ENCODE peak calls at places on chromosomes 2 and 18, in six cellular contexts. One of them, this sample, is unnamed.

GRCh38 chr2:240513544-240514287 is 44.1 kb downstream of the ANKMY1 start:
- DNase-seq in gastrocnemius medialis: peak; percentile 17
- DNase-seq in foreskin fibroblast: peak; percentile 86
- DNase-seq in fibroblast of lung: peak; percentile 73
- DNase-seq in dorsolateral prefrontal cortex: peak; percentile 58
- DNase-seq in cardiac muscle cell: peak; percentile 85
- DNase-seq in this sample: peak; percentile 56

GRCh38 chr2:147712051-147712450 is 132.8 kb upstream of the ACVR2A start:
- DNase-seq in gastrocnemius medialis: no peak
- DNase-seq in fibroblast of lung: peak; percentile 39
- DNase-seq in dorsolateral prefrontal cortex: no peak
- DNase-seq in foreskin fibroblast: no peak
- DNase-seq in cardiac muscle cell: no peak
- DNase-seq in this sample: no peak

GRCh38 chr18:58691256-58691655 is 20.0 kb downstream of the MALT1 start:
- DNase-seq in fibroblast of lung: peak; percentile 25
- DNase-seq in gastrocnemius medialis: no peak
- DNase-seq in dorsolateral prefrontal cortex: no peak
- DNase-seq in cardiac muscle cell: peak; percentile 26
- DNase-seq in foreskin fibroblast: no peak
- DNase-seq in this sample: no peak

GRCh38 chr2:10344105-10345066 is 41.7 kb downstream of the HPCAL1 start:
- DNase-seq in fibroblast of lung: peak; percentile 36
- DNase-seq in cardiac muscle cell: no peak
- DNase-seq in dorsolateral prefrontal cortex: no peak
- DNase-seq in gastrocnemius medialis: no peak
- DNase-seq in foreskin fibroblast: no peak
- DNase-seq in this sample: no peak

GRCh38 chr2:224104668-224105386 is 65.7 kb upstream of the SERPINE2 start:
- DNase-seq in gastrocnemius medialis: no peak
- DNase-seq in foreskin fibroblast: no peak
- DNase-seq in fibroblast of lung: peak; percentile 50
- DNase-seq in cardiac muscle cell: no peak
- DNase-seq in dorsolateral prefrontal cortex: no peak
- DNase-seq in this sample: no peak

GRCh38 chr2:165646321-165646801 is 147.7 kb downstream of the GALNT3 start:
- DNase-seq in gastrocnemius medialis: no peak
- DNase-seq in foreskin fibroblast: peak; percentile 59
- DNase-seq in cardiac muscle cell: peak; percentile 25
- DNase-seq in fibroblast of lung: no peak
- DNase-seq in dorsolateral prefrontal cortex: no peak
- DNase-seq in this sample: peak; percentile 18

GRCh38 chr18:62138836-62139235 is 48.0 kb downstream of the PIGN start:
- DNase-seq in foreskin fibroblast: no peak
- DNase-seq in gastrocnemius medialis: no peak
- DNase-seq in fibroblast of lung: no peak
- DNase-seq in cardiac muscle cell: no peak
- DNase-seq in dorsolateral prefrontal cortex: no peak
- DNase-seq in this sample: no peak

GRCh38 chr18:63299837-63300787 is 19.5 kb downstream of the BCL2 start:
- DNase-seq in dorsolateral prefrontal cortex: no peak
- DNase-seq in fibroblast of lung: peak; percentile 82
- DNase-seq in gastrocnemius medialis: no peak
- DNase-seq in foreskin fibroblast: no peak
- DNase-seq in cardiac muscle cell: no peak
- DNase-seq in this sample: no peak

GRCh38 chr18:68083776-68084175 is 567.3 kb upstream of the DSEL start:
- DNase-seq in cardiac muscle cell: peak; percentile 27
- DNase-seq in foreskin fibroblast: no peak
- DNase-seq in gastrocnemius medialis: no peak
- DNase-seq in dorsolateral prefrontal cortex: no peak
- DNase-seq in fibroblast of lung: peak; percentile 58
- DNase-seq in this sample: no peak

GRCh38 chr2:222293660-222294630 is 4.9 kb downstream of the PAX3 start:
- DNase-seq in gastrocnemius medialis: no peak
- DNase-seq in fibroblast of lung: no peak
- DNase-seq in foreskin fibroblast: no peak
- DNase-seq in cardiac muscle cell: no peak
- DNase-seq in dorsolateral prefrontal cortex: no peak
- DNase-seq in this sample: no peak

GRCh38 chr2:218781691-218782528 is at the start of gene CYP27A1:
- DNase-seq in foreskin fibroblast: peak; percentile 24
- DNase-seq in dorsolateral prefrontal cortex: peak; percentile 62
- DNase-seq in fibroblast of lung: peak; percentile 24
- DNase-seq in gastrocnemius medialis: peak; percentile 24
- DNase-seq in cardiac muscle cell: peak; percentile 49
- DNase-seq in this sample: no peak

GRCh38 chr2:234363647-234364294 is 133.1 kb downstream of the ARL4C start:
- DNase-seq in fibroblast of lung: no peak
- DNase-seq in dorsolateral prefrontal cortex: no peak
- DNase-seq in cardiac muscle cell: no peak
- DNase-seq in foreskin fibroblast: no peak
- DNase-seq in gastrocnemius medialis: no peak
- DNase-seq in this sample: no peak

GRCh38 chr2:51003345-51004192 is 28.4 kb downstream of the NRXN1 start:
- DNase-seq in gastrocnemius medialis: no peak
- DNase-seq in foreskin fibroblast: no peak
- DNase-seq in fibroblast of lung: peak; percentile 39
- DNase-seq in cardiac muscle cell: peak; percentile 10
- DNase-seq in dorsolateral prefrontal cortex: no peak
- DNase-seq in this sample: no peak

GRCh38 chr2:18435425-18436037 is 124.9 kb downstream of the RDH14 start:
- DNase-seq in gastrocnemius medialis: no peak
- DNase-seq in dorsolateral prefrontal cortex: no peak
- DNase-seq in foreskin fibroblast: peak; percentile 52
- DNase-seq in fibroblast of lung: peak; percentile 62
- DNase-seq in cardiac muscle cell: peak; percentile 89
- DNase-seq in this sample: no peak

GRCh38 chr2:195489101-195489500 is 167.9 kb upstream of the SLC39A10 start:
- DNase-seq in fibroblast of lung: peak; percentile 15
- DNase-seq in dorsolateral prefrontal cortex: no peak
- DNase-seq in gastrocnemius medialis: no peak
- DNase-seq in foreskin fibroblast: no peak
- DNase-seq in cardiac muscle cell: peak; percentile 33
- DNase-seq in this sample: no peak

GRCh38 chr2:230713331-230714121 is 884 bp downstream of the CAB39 start:
- DNase-seq in cardiac muscle cell: peak; percentile 8
- DNase-seq in dorsolateral prefrontal cortex: no peak
- DNase-seq in gastrocnemius medialis: no peak
- DNase-seq in fibroblast of lung: peak; percentile 23
- DNase-seq in foreskin fibroblast: no peak
- DNase-seq in this sample: no peak

GRCh38 chr18:57819119-57819518 is 16.0 kb upstream of the ATP8B1 start:
- DNase-seq in fibroblast of lung: peak; percentile 57
- DNase-seq in gastrocnemius medialis: no peak
- DNase-seq in dorsolateral prefrontal cortex: no peak
- DNase-seq in foreskin fibroblast: no peak
- DNase-seq in cardiac muscle cell: no peak
- DNase-seq in this sample: no peak

GRCh38 chr2:88810017-88810416 is 118.5 kb downstream of the RPIA start:
- DNase-seq in dorsolateral prefrontal cortex: no peak
- DNase-seq in gastrocnemius medialis: no peak
- DNase-seq in fibroblast of lung: no peak
- DNase-seq in foreskin fibroblast: no peak
- DNase-seq in cardiac muscle cell: no peak
- DNase-seq in this sample: no peak

GRCh38 chr2:164061129-164061746 is 325.4 kb upstream of the FIGN start:
- DNase-seq in cardiac muscle cell: peak; percentile 60
- DNase-seq in fibroblast of lung: peak; percentile 21
- DNase-seq in gastrocnemius medialis: no peak
- DNase-seq in foreskin fibroblast: no peak
- DNase-seq in dorsolateral prefrontal cortex: no peak
- DNase-seq in this sample: no peak

GRCh38 chr2:72841462-72842125 is 15.8 kb upstream of the EXOC6B start:
- DNase-seq in cardiac muscle cell: no peak
- DNase-seq in gastrocnemius medialis: no peak
- DNase-seq in fibroblast of lung: no peak
- DNase-seq in foreskin fibroblast: no peak
- DNase-seq in dorsolateral prefrontal cortex: no peak
- DNase-seq in this sample: no peak

GRCh38 chr18:58867281-58867961 is 2.7 kb downstream of the ZNF532 start:
- DNase-seq in foreskin fibroblast: no peak
- DNase-seq in gastrocnemius medialis: no peak
- DNase-seq in fibroblast of lung: peak; percentile 79
- DNase-seq in dorsolateral prefrontal cortex: no peak
- DNase-seq in cardiac muscle cell: no peak
- DNase-seq in this sample: no peak

GRCh38 chr2:127940641-127941040 is 54.9 kb upstream of the AMMECR1L start:
- DNase-seq in dorsolateral prefrontal cortex: no peak
- DNase-seq in fibroblast of lung: no peak
- DNase-seq in cardiac muscle cell: no peak
- DNase-seq in gastrocnemius medialis: no peak
- DNase-seq in foreskin fibroblast: no peak
- DNase-seq in this sample: no peak

GRCh38 chr18:62660741-62661140 is 54.6 kb upstream of the PHLPP1 start:
- DNase-seq in foreskin fibroblast: no peak
- DNase-seq in gastrocnemius medialis: no peak
- DNase-seq in dorsolateral prefrontal cortex: no peak
- DNase-seq in fibroblast of lung: peak; percentile 54
- DNase-seq in cardiac muscle cell: no peak
- DNase-seq in this sample: no peak

GRCh38 chr2:128495996-128496547 is 177.4 kb upstream of the HS6ST1 start:
- DNase-seq in gastrocnemius medialis: no peak
- DNase-seq in cardiac muscle cell: peak; percentile 29
- DNase-seq in foreskin fibroblast: no peak
- DNase-seq in dorsolateral prefrontal cortex: no peak
- DNase-seq in fibroblast of lung: no peak
- DNase-seq in this sample: no peak

GRCh38 chr2:231926180-231926741 is at the start of gene NPPC:
- DNase-seq in cardiac muscle cell: peak; percentile 52
- DNase-seq in dorsolateral prefrontal cortex: peak; percentile 58
- DNase-seq in fibroblast of lung: peak; percentile 58
- DNase-seq in foreskin fibroblast: peak; percentile 41
- DNase-seq in gastrocnemius medialis: no peak
- DNase-seq in this sample: no peak
- TF ChIP-seq CTCF in cardiac muscle cell: peak; percentile 37
- TF ChIP-seq CTCF in dorsolateral prefrontal cortex: no peak
- TF ChIP-seq CTCF in fibroblast of lung: peak; percentile 17
- TF ChIP-seq CTCF in foreskin fibroblast: no peak
- TF ChIP-seq CTCF in gastrocnemius medialis: no peak
- TF ChIP-seq CTCF in this sample: no peak

GRCh38 chr2:130964931-130965330 is 128.2 kb downstream of the ARHGEF4 start:
- DNase-seq in fibroblast of lung: no peak
- DNase-seq in foreskin fibroblast: no peak
- DNase-seq in cardiac muscle cell: no peak
- DNase-seq in gastrocnemius medialis: no peak
- DNase-seq in dorsolateral prefrontal cortex: no peak
- DNase-seq in this sample: no peak

GRCh38 chr2:130963058-130963848 is 126.5 kb downstream of the ARHGEF4 start:
- DNase-seq in fibroblast of lung: no peak
- DNase-seq in gastrocnemius medialis: no peak
- DNase-seq in foreskin fibroblast: no peak
- DNase-seq in cardiac muscle cell: no peak
- DNase-seq in dorsolateral prefrontal cortex: no peak
- DNase-seq in this sample: no peak

GRCh38 chr2:130966149-130967019 is 126.9 kb downstream of the FAM168B start:
- DNase-seq in gastrocnemius medialis: no peak
- DNase-seq in cardiac muscle cell: no peak
- DNase-seq in foreskin fibroblast: no peak
- DNase-seq in fibroblast of lung: no peak
- DNase-seq in dorsolateral prefrontal cortex: no peak
- DNase-seq in this sample: no peak

GRCh38 chr2:130967020-130967495 is 126.2 kb downstream of the FAM168B start:
- DNase-seq in foreskin fibroblast: no peak
- DNase-seq in gastrocnemius medialis: no peak
- DNase-seq in fibroblast of lung: no peak
- DNase-seq in dorsolateral prefrontal cortex: no peak
- DNase-seq in cardiac muscle cell: no peak
- DNase-seq in this sample: no peak

DNA sequence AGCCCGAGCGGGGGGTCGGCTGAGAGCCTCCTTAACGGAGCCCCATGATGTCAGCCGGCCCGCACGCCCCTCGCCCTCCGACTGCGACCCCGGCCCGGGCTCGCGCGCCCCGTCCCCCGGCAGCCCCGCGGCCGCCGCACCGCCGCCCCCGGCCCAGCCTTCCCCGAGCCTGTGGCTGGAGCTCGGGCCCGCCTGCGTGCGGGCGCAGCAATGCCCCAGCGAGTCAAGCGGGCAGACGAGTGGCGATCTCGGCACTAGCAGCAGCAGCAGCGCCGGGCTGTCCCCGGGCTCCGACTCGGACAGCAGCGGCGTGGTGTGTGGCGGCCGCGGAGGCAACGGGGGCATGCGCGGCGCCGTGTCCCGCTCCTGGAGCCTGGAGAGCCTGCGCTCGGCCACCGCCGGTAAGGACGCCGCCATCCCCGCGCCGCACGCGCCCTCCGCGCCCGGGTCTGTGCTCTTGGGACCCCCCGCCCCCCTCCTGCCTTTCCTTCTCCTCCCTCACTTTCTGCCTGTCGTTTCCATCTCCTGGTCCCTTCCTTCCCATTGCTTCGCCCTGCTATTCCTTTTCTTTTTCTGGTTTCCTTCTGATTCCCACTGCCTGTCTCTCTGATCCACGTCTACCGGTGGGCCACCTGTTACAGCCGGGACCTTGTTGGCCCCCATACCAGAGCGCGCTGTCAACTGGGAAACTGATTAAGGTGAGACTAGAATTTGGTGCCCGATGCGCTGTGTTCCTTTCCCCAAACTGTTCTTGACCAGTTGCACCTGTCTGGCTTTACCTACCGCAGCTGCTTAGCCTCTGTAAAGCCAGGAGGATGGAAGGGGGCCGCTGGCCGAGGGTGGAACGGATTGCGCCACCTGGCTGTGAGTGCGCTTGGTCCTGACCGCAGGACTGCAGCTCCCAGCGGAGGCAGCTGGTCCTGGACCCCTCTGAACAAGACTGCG is 127.4 kb downstream of the ARHGEF4 start:
- DNase-seq in cardiac muscle cell: peak; percentile 15
- DNase-seq in dorsolateral prefrontal cortex: no peak
- DNase-seq in fibroblast of lung: peak; percentile 26
- DNase-seq in foreskin fibroblast: no peak
- DNase-seq in gastrocnemius medialis: no peak
- DNase-seq in this sample: no peak
- H3K4me3 ChIP-seq in cardiac muscle cell: peak overlapping the region; percentile 43
- H3K4me3 ChIP-seq in dorsolateral prefrontal cortex: peak overlapping the region; percentile 53
- H3K4me3 ChIP-seq in fibroblast of lung: no peak overlapping the region
- H3K4me3 ChIP-seq in foreskin fibroblast: no peak overlapping the region
- H3K4me3 ChIP-seq in gastrocnemius medialis: peak overlapping the region; percentile 35
- H3K4me3 ChIP-seq in this sample: no peak overlapping the region

DNA sequence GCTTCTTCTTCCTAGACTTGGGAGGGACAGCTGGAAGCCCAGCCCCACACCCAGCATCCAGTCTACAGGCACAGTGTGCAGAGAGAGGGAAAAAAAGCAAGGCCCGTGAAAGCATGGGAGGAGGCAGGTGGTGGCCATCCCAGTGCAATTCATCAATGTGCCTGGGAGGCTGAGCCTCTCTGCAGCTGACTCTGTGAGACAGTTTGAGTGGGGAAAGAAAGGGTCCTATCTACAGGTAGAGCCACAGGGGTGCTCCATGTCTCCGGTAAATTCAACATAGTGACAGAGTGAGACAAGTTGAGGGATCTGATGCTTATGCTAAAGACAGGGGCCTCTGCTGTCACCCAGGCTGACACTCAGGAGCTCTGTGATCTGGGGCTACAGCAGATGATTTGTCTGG is 340.6 kb downstream of the DYSF start:
- DNase-seq in gastrocnemius medialis: no peak
- DNase-seq in cardiac muscle cell: no peak
- DNase-seq in foreskin fibroblast: no peak
- DNase-seq in dorsolateral prefrontal cortex: no peak
- DNase-seq in fibroblast of lung: no peak
- DNase-seq in this sample: no peak
- TF ChIP-seq CTCF in gastrocnemius medialis: no peak
- TF ChIP-seq CTCF in cardiac muscle cell: no peak
- TF ChIP-seq CTCF in foreskin fibroblast: no peak
- TF ChIP-seq CTCF in dorsolateral prefrontal cortex: no peak
- TF ChIP-seq CTCF in fibroblast of lung: no peak
- TF ChIP-seq CTCF in this sample: no peak

GRCh38 chr2:203574824-203575223 is 39.7 kb upstream of the RAPH1 start:
- DNase-seq in foreskin fibroblast: no peak
- DNase-seq in cardiac muscle cell: no peak
- DNase-seq in fibroblast of lung: peak; percentile 44
- DNase-seq in dorsolateral prefrontal cortex: no peak
- DNase-seq in gastrocnemius medialis: no peak
- DNase-seq in this sample: no peak
- H3K4me3 ChIP-seq in foreskin fibroblast: no peak overlapping the region
- H3K4me3 ChIP-seq in cardiac muscle cell: no peak overlapping the region
- H3K4me3 ChIP-seq in fibroblast of lung: no peak overlapping the region
- H3K4me3 ChIP-seq in dorsolateral prefrontal cortex: no peak overlapping the region
- H3K4me3 ChIP-seq in gastrocnemius medialis: no peak overlapping the region
- H3K4me3 ChIP-seq in this sample: no peak overlapping the region